ENCODE peak calls at places on chromosomes 6 and 20, in four cellular contexts. U, R, T and A are unnamed samples.

GRCh38 chr20:33337119-33337518 is 54.1 kb downstream of the BPIFB1 start:
- DNase-seq in U (peak; percentile 36), T (no peak), R (no peak), A (peak; percentile 11)

GRCh38 chr6:35367646-35368037 is 25.3 kb downstream of the PPARD start:
- DNase-seq in T (no peak), U (no peak), R (no peak), A (no peak)

GRCh38 chr6:144675231-144675861 is 390.2 kb downstream of the UTRN start:
- DNase-seq in T (no peak), R (no peak), U (peak; percentile 96), A (peak; percentile 87)

GRCh38 chr20:48831702-48832422 is 4.1 kb upstream of the PREX1 start:
- DNase-seq in T (no peak), R (peak; percentile 88), U (peak; percentile 93), A (peak; percentile 64)

GRCh38 chr6:6224933-6225486 is 95.5 kb downstream of the F13A1 start:
- DNase-seq in T (no peak), R (no peak), U (peak; percentile 46), A (no peak)

GRCh38 chr6:12132351-12133222 is 120.5 kb downstream of the HIVEP1 start:
- DNase-seq in R (no peak), T (no peak), U (no peak), A (no peak)

GRCh38 chr6:18330548-18331066 is 56.5 kb upstream of the RNF144B start:
- DNase-seq in U (no peak), R (no peak), T (no peak), A (no peak)

GRCh38 chr6:1787894-1788293 is 178.2 kb downstream of the FOXC1 start:
- DNase-seq in R (no peak), T (peak; percentile 49), U (peak; percentile 90), A (peak; percentile 68)

GRCh38 chr6:15593798-15594197 is 69.0 kb downstream of the DTNBP1 start:
- DNase-seq in T (peak; percentile 49), R (no peak), U (no peak), A (no peak)

GRCh38 chr20:61349447-61350165 is 97.5 kb downstream of the CDH4 start:
- DNase-seq in T (no peak), R (no peak), U (no peak), A (no peak)

GRCh38 chr20:50708845-50709555 is 17.7 kb upstream of the RIPOR3 start:
- DNase-seq in R (no peak), T (no peak), U (no peak), A (no peak)

GRCh38 chr6:119205911-119206617 is 127.6 kb upstream of the FAM184A start:
- DNase-seq in T (no peak), U (no peak), R (no peak), A (no peak)

GRCh38 chr6:5466459-5466858 is 205.1 kb downstream of the FARS2 start:
- DNase-seq in R (no peak), T (no peak), U (peak; percentile 95), A (peak; percentile 56)

GRCh38 chr6:57180596-57180995 is 8.5 kb downstream of the BAG2 start:
- DNase-seq in U (no peak), T (no peak), R (no peak), A (no peak)

GRCh38 chr6:10412165-10412947 is 2.5 kb downstream of the TFAP2A start:
- DNase-seq in T (peak; percentile 14), U (peak; percentile 99), R (peak; percentile 79), A (peak; percentile 87)

GRCh38 chr6:108653864-108654402 is 93.2 kb downstream of the FOXO3 start:
- DNase-seq in U (peak; percentile 22), R (no peak), T (no peak), A (peak; percentile 42)

GRCh38 chr6:138300469-138300868 is 77.2 kb upstream of the SMIM28 start:
- DNase-seq in U (no peak), R (no peak), T (no peak), A (no peak)

GRCh38 chr6:40152701-40153100 is 218.4 kb upstream of the MOCS1 start:
- DNase-seq in U (no peak), R (no peak), T (no peak), A (no peak)

GRCh38 chr6:39543117-39543516 is 182.1 kb downstream of the KIF6 start:
- DNase-seq in U (no peak), R (no peak), T (no peak), A (no peak)

GRCh38 chr6:72048080-72048479 is 161.7 kb downstream of the RIMS1 start:
- DNase-seq in T (no peak), U (peak; percentile 2), R (no peak), A (no peak)

GRCh38 chr20:50649587-50649986 is 41.8 kb downstream of the RIPOR3 start:
- DNase-seq in T (no peak), R (no peak), U (peak; percentile 93), A (no peak)

GRCh38 chr20:57928181-57928967 is 218.6 kb upstream of the PMEPA1 start:
- DNase-seq in T (no peak), U (peak; percentile 86), R (peak; percentile 45), A (no peak)

GRCh38 chr20:16599257-16599656 is 26.0 kb upstream of the KIF16B start:
- DNase-seq in U (no peak), T (no peak), R (no peak), A (no peak)

GRCh38 chr6:166046232-166046631 is 121.4 kb downstream of the TBXT start:
- DNase-seq in U (peak; percentile 77), R (no peak), T (no peak), A (peak; percentile 55)

GRCh38 chr6:141483561-141484061 is 649.1 kb upstream of the GJE1 start:
- DNase-seq in T (no peak), U (peak; percentile 96), R (no peak), A (peak; percentile 67)

GRCh38 chr6:137217801-137218472 is 1.2 kb downstream of the IFNGR1 start:
- DNase-seq in T (peak; percentile 22), U (peak; percentile 32), R (no peak), A (peak; percentile 48)

GRCh38 chr6:5660772-5661171 is 346.0 kb downstream of the NRN1 start:
- DNase-seq in R (no peak), T (no peak), U (no peak), A (no peak)